ENCODE peak calls at places on chromosomes 4 and X, in ten cellular contexts. One of them, this sample, is unnamed.

GRCh38 chrX:138748480-138748879 is 37.0 kb upstream of the FGF13 start:
- DNase-seq in stomach: no peak
- DNase-seq in suprapubic skin: no peak
- DNase-seq in transverse colon: no peak
- DNase-seq in upper lobe of left lung: no peak
- DNase-seq in HepG2: no peak
- DNase-seq in GM12878: no peak
- DNase-seq in H1: no peak
- DNase-seq in SK-N-SH: no peak
- DNase-seq in K562: peak; percentile 9
- DNase-seq in this sample: no peak

GRCh38 chrX:18885317-18886004 is 98.5 kb downstream of the PHKA2 start:
- DNase-seq in stomach: no peak
- DNase-seq in suprapubic skin: no peak
- DNase-seq in transverse colon: no peak
- DNase-seq in upper lobe of left lung: no peak
- DNase-seq in HepG2: no peak
- DNase-seq in GM12878: peak; percentile 8
- DNase-seq in H1: no peak
- DNase-seq in SK-N-SH: no peak
- DNase-seq in K562: no peak
- DNase-seq in this sample: peak; percentile 54

GRCh38 chr4:172851534-172851933 is 317.1 kb upstream of the GALNT7 start:
- DNase-seq in stomach: no peak
- DNase-seq in suprapubic skin: no peak
- DNase-seq in transverse colon: no peak
- DNase-seq in upper lobe of left lung: no peak
- DNase-seq in HepG2: no peak
- DNase-seq in GM12878: no peak
- DNase-seq in H1: no peak
- DNase-seq in SK-N-SH: no peak
- DNase-seq in K562: no peak
- DNase-seq in this sample: no peak

GRCh38 chr4:80155286-80155982 is 41.9 kb upstream of the PRDM8 start:
- DNase-seq in stomach: no peak
- DNase-seq in suprapubic skin: no peak
- DNase-seq in transverse colon: no peak
- DNase-seq in upper lobe of left lung: no peak
- DNase-seq in HepG2: no peak
- DNase-seq in GM12878: no peak
- DNase-seq in H1: no peak
- DNase-seq in SK-N-SH: no peak
- DNase-seq in K562: no peak
- DNase-seq in this sample: no peak

GRCh38 chrX:39941332-39941920 is 156.3 kb downstream of the BCOR start:
- DNase-seq in stomach: no peak
- DNase-seq in suprapubic skin: no peak
- DNase-seq in transverse colon: no peak
- DNase-seq in upper lobe of left lung: no peak
- DNase-seq in HepG2: no peak
- DNase-seq in GM12878: no peak
- DNase-seq in H1: no peak
- DNase-seq in SK-N-SH: peak; percentile 44
- DNase-seq in K562: no peak
- DNase-seq in this sample: no peak

GRCh38 chrX:107551546-107551945 is 76.8 kb upstream of the PRPS1 start:
- DNase-seq in stomach: peak; percentile 69
- DNase-seq in suprapubic skin: no peak
- DNase-seq in transverse colon: no peak
- DNase-seq in upper lobe of left lung: no peak
- DNase-seq in HepG2: no peak
- DNase-seq in GM12878: no peak
- DNase-seq in H1: no peak
- DNase-seq in SK-N-SH: no peak
- DNase-seq in K562: no peak
- DNase-seq in this sample: no peak

GRCh38 chrX:152949114-152949513 is 44.8 kb downstream of the PNMA5 start:
- DNase-seq in stomach: no peak
- DNase-seq in suprapubic skin: no peak
- DNase-seq in transverse colon: no peak
- DNase-seq in upper lobe of left lung: no peak
- DNase-seq in HepG2: no peak
- DNase-seq in GM12878: no peak
- DNase-seq in H1: no peak
- DNase-seq in SK-N-SH: no peak
- DNase-seq in K562: no peak
- DNase-seq in this sample: peak; percentile 29

GRCh38 chrX:2635366-2635765 is 55.7 kb upstream of the CD99 start:
- DNase-seq in stomach: no peak
- DNase-seq in suprapubic skin: no peak
- DNase-seq in transverse colon: no peak
- DNase-seq in upper lobe of left lung: no peak
- DNase-seq in HepG2: no peak
- DNase-seq in GM12878: no peak
- DNase-seq in H1: no peak
- DNase-seq in SK-N-SH: no peak
- DNase-seq in K562: no peak
- DNase-seq in this sample: no peak

GRCh38 chr4:168524897-168525296 is 28.0 kb downstream of the PALLD start:
- DNase-seq in stomach: no peak
- DNase-seq in suprapubic skin: no peak
- DNase-seq in transverse colon: no peak
- DNase-seq in upper lobe of left lung: no peak
- DNase-seq in HepG2: no peak
- DNase-seq in GM12878: no peak
- DNase-seq in H1: no peak
- DNase-seq in SK-N-SH: no peak
- DNase-seq in K562: no peak
- DNase-seq in this sample: no peak

GRCh38 chr4:128424524-128425195 is 137.0 kb upstream of the PGRMC2 start:
- DNase-seq in stomach: no peak
- DNase-seq in suprapubic skin: no peak
- DNase-seq in transverse colon: no peak
- DNase-seq in upper lobe of left lung: no peak
- DNase-seq in HepG2: no peak
- DNase-seq in GM12878: no peak
- DNase-seq in H1: no peak
- DNase-seq in SK-N-SH: no peak
- DNase-seq in K562: no peak
- DNase-seq in this sample: no peak

GRCh38 chr4:146643812-146644401 is 5.2 kb downstream of the POU4F2 start:
- DNase-seq in stomach: no peak
- DNase-seq in suprapubic skin: no peak
- DNase-seq in transverse colon: no peak
- DNase-seq in upper lobe of left lung: no peak
- DNase-seq in HepG2: peak; percentile 6
- DNase-seq in GM12878: no peak
- DNase-seq in H1: no peak
- DNase-seq in SK-N-SH: no peak
- DNase-seq in K562: no peak
- DNase-seq in this sample: no peak

GRCh38 chr4:160233141-160233540 is 1130.3 kb downstream of the RAPGEF2 start:
- DNase-seq in stomach: no peak
- DNase-seq in suprapubic skin: no peak
- DNase-seq in transverse colon: no peak
- DNase-seq in upper lobe of left lung: no peak
- DNase-seq in HepG2: no peak
- DNase-seq in GM12878: no peak
- DNase-seq in H1: no peak
- DNase-seq in SK-N-SH: no peak
- DNase-seq in K562: no peak
- DNase-seq in this sample: no peak

GRCh38 chrX:47078129-47079043 is at the start of gene RGN:
- DNase-seq in stomach: peak; percentile 28
- DNase-seq in suprapubic skin: no peak
- DNase-seq in transverse colon: no peak
- DNase-seq in upper lobe of left lung: peak; percentile 82
- DNase-seq in HepG2: peak; percentile 81
- DNase-seq in GM12878: no peak
- DNase-seq in H1: peak; percentile 52
- DNase-seq in SK-N-SH: peak; percentile 18
- DNase-seq in K562: no peak
- DNase-seq in this sample: no peak

GRCh38 chr4:143405197-143405730 is 68.6 kb downstream of the GAB1 start:
- DNase-seq in stomach: no peak
- DNase-seq in suprapubic skin: no peak
- DNase-seq in transverse colon: no peak
- DNase-seq in upper lobe of left lung: no peak
- DNase-seq in HepG2: no peak
- DNase-seq in GM12878: no peak
- DNase-seq in H1: no peak
- DNase-seq in SK-N-SH: no peak
- DNase-seq in K562: no peak
- DNase-seq in this sample: no peak

GRCh38 chrX:30308263-30309138 is 689 bp downstream of the NR0B1 start:
- DNase-seq in stomach: no peak
- DNase-seq in suprapubic skin: no peak
- DNase-seq in transverse colon: no peak
- DNase-seq in upper lobe of left lung: peak; percentile 63
- DNase-seq in HepG2: no peak
- DNase-seq in GM12878: no peak
- DNase-seq in H1: peak; percentile 52
- DNase-seq in SK-N-SH: peak; percentile 26
- DNase-seq in K562: no peak
- DNase-seq in this sample: no peak

GRCh38 chr4:7244343-7244680 is 52.0 kb downstream of the SORCS2 start:
- DNase-seq in stomach: no peak
- DNase-seq in suprapubic skin: no peak
- DNase-seq in transverse colon: no peak
- DNase-seq in upper lobe of left lung: no peak
- DNase-seq in HepG2: no peak
- DNase-seq in GM12878: no peak
- DNase-seq in H1: no peak
- DNase-seq in SK-N-SH: no peak
- DNase-seq in K562: no peak
- DNase-seq in this sample: no peak

GRCh38 chr4:138235419-138235952 is 6.7 kb downstream of the SLC7A11 start:
- DNase-seq in stomach: no peak
- DNase-seq in suprapubic skin: no peak
- DNase-seq in transverse colon: no peak
- DNase-seq in upper lobe of left lung: no peak
- DNase-seq in HepG2: no peak
- DNase-seq in GM12878: no peak
- DNase-seq in H1: no peak
- DNase-seq in SK-N-SH: peak; percentile 8
- DNase-seq in K562: peak; percentile 14
- DNase-seq in this sample: no peak

GRCh38 chr4:145736241-145736831 is 56.4 kb downstream of the C4orf51 start:
- DNase-seq in stomach: peak; percentile 83
- DNase-seq in suprapubic skin: no peak
- DNase-seq in transverse colon: peak; percentile 21
- DNase-seq in upper lobe of left lung: peak; percentile 28
- DNase-seq in HepG2: no peak
- DNase-seq in GM12878: no peak
- DNase-seq in H1: no peak
- DNase-seq in SK-N-SH: no peak
- DNase-seq in K562: no peak
- DNase-seq in this sample: peak; percentile 87

GRCh38 chr4:185730387-185730786 is 81.6 kb downstream of the SORBS2 start:
- DNase-seq in stomach: no peak
- DNase-seq in suprapubic skin: no peak
- DNase-seq in transverse colon: no peak
- DNase-seq in upper lobe of left lung: no peak
- DNase-seq in HepG2: no peak
- DNase-seq in GM12878: no peak
- DNase-seq in H1: no peak
- DNase-seq in SK-N-SH: no peak
- DNase-seq in K562: no peak
- DNase-seq in this sample: no peak
- TF ChIP-seq EP300 in stomach: no peak
- TF ChIP-seq EP300 in suprapubic skin: no peak
- TF ChIP-seq EP300 in transverse colon: no peak
- TF ChIP-seq EP300 in upper lobe of left lung: no peak
- TF ChIP-seq EP300 in HepG2: no peak
- TF ChIP-seq EP300 in GM12878: no peak
- TF ChIP-seq EP300 in H1: no peak
- TF ChIP-seq EP300 in SK-N-SH: no peak
- TF ChIP-seq EP300 in K562: no peak
- TF ChIP-seq EP300 in this sample: no peak

DNA sequence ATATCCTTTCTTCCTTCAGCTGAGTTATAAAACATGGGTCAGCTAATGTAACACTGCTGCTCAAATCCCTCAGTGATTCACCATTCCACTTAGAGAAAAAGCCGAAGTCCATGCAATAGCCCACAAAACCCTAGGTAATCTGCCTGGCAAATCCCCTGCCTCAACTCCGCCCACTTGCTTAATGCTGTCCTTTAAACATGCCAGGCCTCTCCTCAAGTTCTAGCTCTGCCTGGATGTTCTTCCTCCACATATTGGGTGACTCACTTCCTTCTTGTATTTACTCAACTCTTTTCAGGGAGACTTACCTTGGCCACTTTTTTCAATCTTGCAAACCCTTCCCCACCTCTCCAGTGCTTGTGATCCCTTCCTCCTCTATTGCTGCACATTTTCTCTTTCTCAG is 89.8 kb downstream of the EMCN start:
- DNase-seq in stomach: no peak
- DNase-seq in suprapubic skin: no peak
- DNase-seq in transverse colon: no peak
- DNase-seq in upper lobe of left lung: no peak
- DNase-seq in HepG2: no peak
- DNase-seq in GM12878: no peak
- DNase-seq in H1: no peak
- DNase-seq in SK-N-SH: no peak
- DNase-seq in K562: no peak
- DNase-seq in this sample: no peak
- H3K27ac ChIP-seq in stomach: no peak overlapping the region
- H3K27ac ChIP-seq in suprapubic skin: no peak overlapping the region
- H3K27ac ChIP-seq in transverse colon: no peak overlapping the region
- H3K27ac ChIP-seq in upper lobe of left lung: no peak overlapping the region
- H3K27ac ChIP-seq in HepG2: no peak overlapping the region
- H3K27ac ChIP-seq in GM12878: no peak overlapping the region
- H3K27ac ChIP-seq in H1: no peak overlapping the region
- H3K27ac ChIP-seq in SK-N-SH: no peak overlapping the region
- H3K27ac ChIP-seq in K562: no peak overlapping the region
- H3K27ac ChIP-seq in this sample: no peak overlapping the region

GRCh38 chrX:136055651-136056221 is 70.5 kb downstream of the SLC9A6 start:
- DNase-seq in stomach: no peak
- DNase-seq in suprapubic skin: no peak
- DNase-seq in transverse colon: no peak
- DNase-seq in upper lobe of left lung: no peak
- DNase-seq in HepG2: no peak
- DNase-seq in GM12878: no peak
- DNase-seq in H1: no peak
- DNase-seq in SK-N-SH: no peak
- DNase-seq in K562: no peak
- DNase-seq in this sample: peak; percentile 91
- TF ChIP-seq POLR2AphosphoS5 in stomach: peak; percentile 93
- TF ChIP-seq POLR2AphosphoS5 in suprapubic skin: no peak
- TF ChIP-seq POLR2AphosphoS5 in transverse colon: peak; percentile 33
- TF ChIP-seq POLR2AphosphoS5 in upper lobe of left lung: peak; percentile 28
- TF ChIP-seq POLR2AphosphoS5 in HepG2: no peak
- TF ChIP-seq POLR2AphosphoS5 in GM12878: no peak
- TF ChIP-seq POLR2AphosphoS5 in H1: no peak
- TF ChIP-seq POLR2AphosphoS5 in SK-N-SH: no peak
- TF ChIP-seq POLR2AphosphoS5 in K562: no peak
- TF ChIP-seq POLR2AphosphoS5 in this sample: peak; percentile 75

DNA sequence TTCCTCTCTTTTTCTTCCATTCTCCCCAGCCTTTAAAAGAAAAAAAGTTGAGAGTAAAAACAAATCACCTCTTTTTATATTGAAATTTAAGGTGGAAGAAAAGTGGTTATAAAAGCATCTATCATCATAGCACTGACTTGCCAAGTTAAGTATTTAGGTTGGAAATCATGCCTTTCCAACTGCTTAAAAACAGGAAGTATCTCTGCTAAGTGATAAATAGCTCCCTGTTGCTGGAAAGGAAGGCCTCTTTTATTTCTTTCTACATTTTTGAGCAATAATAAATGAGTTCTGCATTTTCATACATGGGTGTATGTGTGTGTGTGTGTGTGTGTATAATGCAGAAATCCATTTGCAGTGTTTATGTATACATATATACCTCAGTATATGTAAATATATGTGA is 163.2 kb upstream of the SPRY1 start:
- DNase-seq in stomach: no peak
- DNase-seq in suprapubic skin: no peak
- DNase-seq in transverse colon: no peak
- DNase-seq in upper lobe of left lung: no peak
- DNase-seq in HepG2: no peak
- DNase-seq in GM12878: no peak
- DNase-seq in H1: no peak
- DNase-seq in SK-N-SH: no peak
- DNase-seq in K562: no peak
- DNase-seq in this sample: no peak
- TF ChIP-seq EP300 in stomach: no peak
- TF ChIP-seq EP300 in suprapubic skin: no peak
- TF ChIP-seq EP300 in transverse colon: no peak
- TF ChIP-seq EP300 in upper lobe of left lung: no peak
- TF ChIP-seq EP300 in HepG2: no peak
- TF ChIP-seq EP300 in GM12878: no peak
- TF ChIP-seq EP300 in H1: no peak
- TF ChIP-seq EP300 in SK-N-SH: no peak
- TF ChIP-seq EP300 in K562: no peak
- TF ChIP-seq EP300 in this sample: no peak

This sample was measured in sigmoid colon.